ENCODE peak calls at places on chromosome 4, in four cellular contexts. R, P, K and M are unnamed samples. For H3K4me1 and H3K36me3, the result is how much of the 10 kb centered on the place peaks cover.

GRCh38 chr4:113757486-113757885 is 4.1 kb downstream of the CAMK2D start:
- DNase-seq in R (no peak), P (no peak), K (no peak), M (no peak)

GRCh38 chr4:87375719-87376291 is 15.2 kb downstream of the HSD17B11 start:
- DNase-seq in R (peak), P (no peak), K (no peak), M (peak)

GRCh38 chr4:138398297-138398696 is 156.1 kb upstream of the SLC7A11 start:
- DNase-seq in R (peak), P (no peak), K (no peak), M (no peak)

GRCh38 chr4:89640620-89641366 is 196.2 kb downstream of the SNCA start:
- DNase-seq in R (peak), P (peak), K (no peak), M (peak)

GRCh38 chr4:107930821-107931774 is at the start of gene CYP2U1:
- DNase-seq in R (peak), P (peak), K (peak), M (peak)

GRCh38 chr4:17447675-17448298 is 64.1 kb downstream of the QDPR start:
- DNase-seq in R (peak), P (peak), K (no peak), M (peak)

GRCh38 chr4:40811886-40812857 is 62.4 kb downstream of the NSUN7 start:
- DNase-seq in R (no peak), P (no peak), K (no peak), M (no peak)

GRCh38 chr4:138114434-138114833 is 127.7 kb downstream of the SLC7A11 start:
- DNase-seq in R (no peak), P (no peak), K (no peak), M (no peak)

GRCh38 chr4:98522603-98523395 is 135.6 kb downstream of the TSPAN5 start:
- DNase-seq in R (no peak), P (no peak), K (no peak), M (peak)

GRCh38 chr4:273312-274017 is 31.8 kb downstream of the ZNF732 start:
- DNase-seq in R (no peak), P (no peak), K (no peak), M (no peak)

GRCh38 chr4:271492-272103 is 33.7 kb downstream of the ZNF732 start:
- DNase-seq in R (no peak), P (no peak), K (no peak), M (no peak)
- H3K4me1 ChIP-seq in R (under half), P (under half), K (under half), M (under half)

GRCh38 chr4:65310586-65310985 is 359.7 kb downstream of the EPHA5 start:
- DNase-seq in R (no peak), P (no peak), K (no peak), M (no peak)

GRCh38 chr4:65311120-65311519 is 359.2 kb downstream of the EPHA5 start:
- DNase-seq in R (no peak), P (no peak), K (no peak), M (no peak)

DNA sequence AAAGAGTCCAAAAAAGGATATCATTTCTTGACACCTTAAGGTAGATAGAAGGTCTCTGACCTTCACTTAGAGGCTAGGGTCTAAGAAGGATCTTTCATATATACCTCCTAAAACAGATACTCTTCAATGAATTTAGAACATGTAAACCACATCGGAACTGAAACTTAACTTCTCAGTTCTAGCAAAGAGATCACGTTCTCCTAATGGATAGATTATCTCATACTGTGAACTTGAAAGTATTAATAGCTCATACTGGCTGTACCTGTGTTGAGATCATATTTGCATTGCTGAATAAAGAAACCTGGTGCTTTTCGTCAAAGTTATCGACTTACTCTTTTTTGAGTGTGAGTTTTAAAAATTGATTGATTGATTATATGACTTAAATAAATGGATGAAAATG is 353.8 kb downstream of the EPHA5 start:
- DNase-seq in R (no peak), P (no peak), K (no peak), M (no peak)
- H3K36me3 ChIP-seq in R (under half), P (under half), K (under half), M (under half)

GRCh38 chr4:26862381-26862915 is 1.8 kb downstream of the STIM2 start:
- DNase-seq in R (no peak), P (no peak), K (no peak), M (no peak)
- H3K4me3 ChIP-seq in R (no peak), P (peak), K (no peak), M (peak)

GRCh38 chr4:176779421-176779820 is 13.3 kb downstream of the VEGFC start:
- DNase-seq in R (no peak), P (no peak), K (no peak), M (no peak)

GRCh38 chr4:176778063-176778462 is 14.7 kb downstream of the VEGFC start:
- DNase-seq in R (no peak), P (no peak), K (no peak), M (no peak)

GRCh38 chr4:176775326-176775725 is 17.4 kb downstream of the VEGFC start:
- DNase-seq in R (no peak), P (no peak), K (no peak), M (no peak)

GRCh38 chr4:176780995-176781738 is 11.6 kb downstream of the VEGFC start:
- DNase-seq in R (no peak), P (no peak), K (no peak), M (no peak)

GRCh38 chr4:176778491-176778890 is 14.2 kb downstream of the VEGFC start:
- DNase-seq in R (no peak), P (no peak), K (no peak), M (no peak)
- H3K4me1 ChIP-seq in R (under half), P (under half), K (under half), M (under half)

GRCh38 chr4:110629780-110630500 is 7.1 kb upstream of the PITX2 start:
- DNase-seq in R (peak), P (no peak), K (no peak), M (no peak)

GRCh38 chr4:110632506-110633357 is 9.9 kb upstream of the PITX2 start:
- DNase-seq in R (peak), P (no peak), K (peak), M (no peak)

GRCh38 chr4:110633358-110634319 is 10.8 kb upstream of the PITX2 start:
- DNase-seq in R (peak), P (no peak), K (peak), M (no peak)

GRCh38 chr4:110630621-110631402 is 7.9 kb upstream of the PITX2 start:
- DNase-seq in R (peak), P (no peak), K (peak), M (no peak)

DNA sequence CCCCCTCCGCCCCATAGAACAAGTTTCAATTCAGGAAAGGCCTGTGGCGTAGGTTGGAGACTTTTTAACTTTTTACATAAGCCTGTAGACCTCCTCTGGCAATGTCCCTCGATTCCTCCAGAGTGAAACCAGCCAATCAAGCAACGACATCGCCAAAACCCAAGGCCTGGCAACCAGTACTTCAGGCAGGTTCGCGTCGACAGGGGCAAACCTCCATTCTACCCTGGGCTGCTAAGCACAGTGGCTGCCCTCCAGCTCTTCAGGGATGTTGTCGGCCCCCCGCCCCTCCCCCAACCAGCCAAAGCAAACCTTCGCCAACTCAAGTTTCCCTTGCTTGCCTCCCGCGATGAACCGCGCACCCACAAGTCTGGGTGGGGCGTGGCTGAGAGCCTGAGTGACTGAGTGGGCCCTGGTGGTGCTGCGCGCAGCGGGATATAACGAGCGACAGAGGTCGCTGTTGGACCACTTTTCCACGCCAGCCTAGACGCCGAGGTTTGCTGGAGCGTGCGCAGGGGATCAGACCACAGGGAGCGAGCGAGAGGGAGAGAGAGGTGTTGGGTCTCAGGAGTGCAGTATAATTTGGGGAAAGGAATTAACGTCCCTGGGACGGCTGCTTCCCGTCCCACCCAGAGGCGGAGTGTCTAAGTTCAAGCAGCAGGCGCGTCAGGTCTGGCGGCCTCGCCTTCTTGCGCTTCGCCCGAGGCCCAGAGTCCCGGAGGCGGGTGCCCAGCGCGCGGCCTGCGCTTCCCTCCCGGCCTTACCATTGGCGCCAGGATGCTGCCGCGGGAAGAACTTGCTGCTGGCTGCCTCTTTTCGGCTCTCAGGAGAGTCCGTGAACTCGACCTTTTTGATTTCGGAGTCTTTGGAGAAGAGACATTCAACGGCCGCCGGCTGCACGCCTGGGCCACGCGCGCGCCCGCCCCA is 9.0 kb upstream of the PITX2 start:
- DNase-seq in R (peak), P (peak), K (peak), M (peak)
- H3K36me3 ChIP-seq in R (under half), P (under half), K (under half), M (under half)

GRCh38 chr4:146654648-146654975 is 15.9 kb downstream of the POU4F2 start:
- DNase-seq in R (no peak), P (no peak), K (no peak), M (peak)
- H3K4me3 ChIP-seq in R (no peak), P (peak), K (peak), M (peak)

DNA sequence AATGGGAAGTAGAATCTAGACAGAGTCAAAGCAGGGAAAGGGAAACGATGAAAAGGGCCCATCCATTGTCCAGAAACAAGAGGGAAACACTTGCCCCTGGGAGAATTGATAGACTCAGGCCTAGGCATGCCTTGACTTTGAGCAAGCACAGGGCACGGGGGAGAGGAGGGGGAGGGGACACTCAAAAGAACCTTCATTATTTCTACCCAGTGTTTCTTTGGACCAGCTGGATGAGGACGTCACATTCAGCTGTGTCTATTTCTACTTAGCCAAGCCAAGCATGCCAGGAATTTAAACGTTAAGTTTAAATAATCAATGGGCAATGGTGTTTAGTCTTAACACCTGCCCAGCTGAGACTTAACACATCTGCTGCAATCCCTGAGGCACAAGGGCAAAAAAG is 50.4 kb downstream of the SCD5 start:
- DNase-seq in R (no peak), P (no peak), K (no peak), M (no peak)
- H3K4me1 ChIP-seq in R (under half), P (under half), K (under half), M (under half)

DNA sequence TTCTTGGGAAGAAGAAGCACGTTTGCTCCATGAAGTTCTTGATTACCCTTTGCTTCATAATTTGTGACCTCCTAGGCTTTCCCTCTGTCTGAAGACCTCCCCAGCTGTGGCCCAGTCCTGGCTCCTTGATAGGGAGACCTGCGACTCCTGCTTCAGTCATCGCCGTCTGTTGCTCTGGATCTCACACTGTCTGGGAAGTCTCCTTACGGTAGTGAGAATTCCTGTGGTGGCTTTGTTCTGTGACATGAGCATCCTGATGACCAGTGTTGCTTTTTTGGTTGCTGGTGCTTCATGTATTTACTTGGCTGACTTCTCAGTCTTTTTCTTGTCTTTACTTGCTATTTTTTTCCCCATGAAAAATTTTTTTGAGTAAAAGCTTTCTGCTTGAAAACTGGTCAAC is 44.2 kb downstream of the JADE1 start:
- DNase-seq in R (peak), P (no peak), K (no peak), M (no peak)
- H3K36me3 ChIP-seq in R (under half), P (under half), K (under half), M (half or more)

GRCh38 chr4:105057370-105058096 is 89.1 kb upstream of the TET2 start:
- DNase-seq in R (no peak), P (no peak), K (no peak), M (no peak)
- H3K4me3 ChIP-seq in R (no peak), P (no peak), K (no peak), M (no peak)

GRCh38 chr4:94461506-94461905 is 9.8 kb downstream of the PDLIM5 start:
- DNase-seq in R (no peak), P (no peak), K (no peak), M (no peak)
- H3K4me1 ChIP-seq in R (under half), P (under half), K (under half), M (under half)